ENCODE peak calls at places on chromosome 2, in five cellular contexts. S is activated CD8-positive, alpha-beta memory T cell treated with anti-CD3 and anti-CD28 coated beads for 1 hour; E is stimulated activated CD8-positive, alpha-beta memory T cell treated with anti-CD3 and anti-CD28 coated beads, Interleukin-15, amount 100 ng/mL, for 24 hours; R is stimulated activated CD4-positive, alpha-beta T cell treated with anti-CD3 and anti-CD28 coated beads, Interleukin-15, amount 100 ng/mL, for 24 hours; L is 8988T. B is an unnamed sample.

GRCh38 chr2:127558911-127559310 is 23.4 kb downstream of the MYO7B start:
- DNase-seq in R (no peak), L (no peak), S (no peak), E (no peak), B (no peak)

GRCh38 chr2:142286618-142287017 is 155.8 kb upstream of the LRP1B start:
- DNase-seq in R (no peak), L (peak; percentile 15), S (no peak), E (no peak), B (no peak)

GRCh38 chr2:26571316-26571715 is 69.8 kb downstream of the CIB4 start:
- DNase-seq in S (no peak), R (no peak), L (no peak), E (no peak), B (no peak)

GRCh38 chr2:156903335-156903734 is 354.2 kb upstream of the GALNT5 start:
- DNase-seq in E (no peak), S (no peak), L (no peak), R (no peak), B (no peak)

GRCh38 chr2:115115135-115115534 is 672.7 kb downstream of the DPP10 start:
- DNase-seq in R (no peak), L (no peak), E (no peak), S (no peak), B (no peak)

GRCh38 chr2:237281900-237282306 is 132.1 kb downstream of the COL6A3 start:
- DNase-seq in L (no peak), E (no peak), S (no peak), R (no peak), B (no peak)

GRCh38 chr2:230905448-230906430 is 19.3 kb downstream of the GPR55 start:
- DNase-seq in E (no peak), L (no peak), R (peak; percentile 94), S (peak; percentile 62), B (no peak)

GRCh38 chr2:241598487-241598886 is 38.5 kb downstream of the THAP4 start:
- DNase-seq in E (no peak), S (no peak), L (no peak), R (no peak), B (peak; percentile 58)

GRCh38 chr2:66573412-66573811 is 138.5 kb downstream of the MEIS1 start:
- DNase-seq in L (no peak), E (no peak), R (no peak), S (no peak), B (peak; percentile 29)

GRCh38 chr2:41998789-41999470 is 48.9 kb upstream of the PKDCC start:
- DNase-seq in E (no peak), R (no peak), S (no peak), L (no peak), B (no peak)

GRCh38 chr2:41829011-41829500 is 218.8 kb upstream of the PKDCC start:
- DNase-seq in R (no peak), L (no peak), E (no peak), S (no peak), B (no peak)

GRCh38 chr2:226995625-226996041 is 159.8 kb downstream of the RHBDD1 start:
- DNase-seq in E (no peak), L (peak; percentile 38), R (peak; percentile 77), S (no peak), B (no peak)

GRCh38 chr2:108189316-108189715 is 50.5 kb upstream of the SULT1C3 start:
- DNase-seq in S (no peak), E (no peak), L (no peak), R (no peak), B (no peak)

GRCh38 chr2:172889767-172890430 is 154.3 kb downstream of the RAPGEF4 start:
- DNase-seq in L (no peak), E (no peak), R (no peak), S (no peak), B (no peak)

GRCh38 chr2:237165405-237166276 is 80.0 kb downstream of the COPS8 start:
- DNase-seq in L (no peak), R (no peak), E (no peak), S (no peak), B (peak; percentile 52)

GRCh38 chr2:215979615-215980014 is 33.7 kb downstream of the MREG start:
- DNase-seq in R (no peak), S (no peak), E (no peak), L (no peak), B (no peak)

B was measured in Calu3.